ENCODE peak calls at places on chromosomes 4 and X, in nine cellular contexts. L is PC-3, Z is H4, K is HT1080, C is body of pancreas, Q is RCC 7860, I is AG20443, B is frontal cortex, G is GM04504. U is an unnamed sample.

GRCh38 chr4:121898150-121898549 is 27.9 kb upstream of the BBS7 start:
- DNase-seq in L (peak), Z (no peak), K (no peak), C (no peak), Q (no peak), I (no peak), B (no peak), G (no peak), U (no peak)

GRCh38 chrX:37986893-37987292 is 19.5 kb upstream of the SYTL5 start:
- DNase-seq in L (peak), Z (peak), K (peak), C (no peak), Q (peak), I (peak), B (no peak), G (no peak), U (no peak)

GRCh38 chr4:87465739-87466366 is 43.5 kb downstream of the NUDT9 start:
- DNase-seq in L (peak), Z (peak), K (peak), C (peak), Q (peak), I (peak), B (peak), G (peak), U (no peak)

GRCh38 chr4:77104405-77105292 is 28.9 kb upstream of the CCNI start:
- DNase-seq in L (peak), Z (no peak), K (no peak), C (peak), Q (no peak), I (peak), B (no peak), G (no peak), U (no peak)

GRCh38 chrX:122434942-122435341 is 749.1 kb upstream of the GRIA3 start:
- DNase-seq in L (no peak), Z (no peak), K (no peak), C (no peak), Q (no peak), I (no peak), B (no peak), G (no peak), U (no peak)

GRCh38 chrX:40094041-40094899 is 3.5 kb downstream of the BCOR start:
- DNase-seq in L (peak), Z (no peak), K (no peak), C (peak), Q (no peak), I (peak), B (no peak), G (no peak), U (no peak)

GRCh38 chr4:156962551-156962974 is 9.0 kb downstream of the PDGFC start:
- DNase-seq in L (peak), Z (peak), K (no peak), C (peak), Q (peak), I (peak), B (no peak), G (peak), U (no peak)

GRCh38 chrX:41303013-41303412 is 30.9 kb upstream of the DDX3X start:
- DNase-seq in L (no peak), Z (no peak), K (no peak), C (peak), Q (peak), I (no peak), B (no peak), G (no peak), U (no peak)

GRCh38 chrX:17697191-17697590 is 40.1 kb upstream of the SCML1 start:
- DNase-seq in L (peak), Z (no peak), K (no peak), C (no peak), Q (no peak), I (peak), B (no peak), G (no peak), U (no peak)

GRCh38 chr4:103998752-103999151 is 279.0 kb upstream of the TACR3 start:
- DNase-seq in L (no peak), Z (no peak), K (no peak), C (no peak), Q (no peak), I (no peak), B (no peak), G (no peak), U (no peak)

GRCh38 chrX:153725039-153725831 is 579 bp downstream of the ABCD1 start:
- DNase-seq in L (peak), Z (no peak), K (no peak), C (peak), Q (no peak), I (no peak), B (no peak), G (no peak), U (no peak)

U was measured in H54.